ENCODE peak calls at places on chromosome 12, in ten cellular contexts. E, H, N, D, I, S, K, A, P and Z are unnamed samples. For H3K4me1, the result is how much of the 10 kb centered on the place peaks cover.

GRCh38 chr12:1539135-1539534 is 55.2 kb downstream of the FBXL14 start:
- DNase-seq in K (no peak), S (no peak), H (no peak), D (no peak), P (no peak), A (no peak), I (no peak), N (no peak), E (no peak), Z (no peak)

GRCh38 chr12:121715862-121716435 is 3.4 kb downstream of the TMEM120B start:
- DNase-seq in S (no peak), K (no peak), E (no peak), A (no peak), P (no peak), D (no peak), I (no peak), H (no peak), N (no peak), Z (no peak)

GRCh38 chr12:31482816-31483215 is 108.1 kb downstream of the DENND5B start:
- DNase-seq in H (no peak), K (peak), D (peak), A (no peak), I (no peak), P (peak), S (no peak), N (peak), E (no peak), Z (no peak)

GRCh38 chr12:39145175-39145999 is 240.0 kb upstream of the CPNE8 start:
- DNase-seq in D (no peak), E (peak), P (peak), I (peak), A (no peak), S (peak), H (peak), K (peak), N (peak), Z (no peak)

GRCh38 chr12:93823616-93824410 is 146.6 kb downstream of the CRADD start:
- DNase-seq in H (no peak), D (peak), K (peak), N (no peak), S (no peak), P (no peak), I (no peak), A (no peak), E (no peak), Z (no peak)

GRCh38 chr12:116864371-116865160 is 16.7 kb downstream of the HRK start:
- DNase-seq in P (peak), H (no peak), A (no peak), D (peak), E (no peak), N (peak), S (no peak), I (no peak), K (peak), Z (no peak)

GRCh38 chr12:78530065-78530765 is 334.4 kb upstream of the SYT1 start:
- DNase-seq in K (peak), H (no peak), N (peak), I (no peak), E (no peak), P (peak), S (no peak), A (no peak), D (peak), Z (no peak)

GRCh38 chr12:106978035-106978800 is 8.7 kb downstream of the MTERF2 start:
- DNase-seq in I (peak), D (peak), H (peak), N (peak), S (peak), A (peak), K (peak), P (no peak), E (peak), Z (peak)

GRCh38 chr12:101468948-101469347 is 6.2 kb upstream of the SPIC start:
- DNase-seq in N (no peak), E (no peak), S (no peak), K (no peak), P (no peak), I (no peak), D (no peak), A (no peak), H (no peak), Z (no peak)

GRCh38 chr12:69657376-69658137 is 41.5 kb downstream of the BEST3 start:
- DNase-seq in N (peak), P (peak), E (peak), D (peak), S (no peak), H (no peak), I (no peak), K (peak), A (no peak), Z (no peak)

GRCh38 chr12:19964549-19964948 is 403.8 kb upstream of the PDE3A start:
- DNase-seq in E (no peak), K (peak), N (peak), S (no peak), I (no peak), H (no peak), A (no peak), P (no peak), D (peak), Z (no peak)

GRCh38 chr12:114902665-114903393 is 218.9 kb upstream of the TBX3 start:
- DNase-seq in I (no peak), N (peak), K (peak), D (peak), E (no peak), P (no peak), A (no peak), S (no peak), H (no peak), Z (no peak)

GRCh38 chr12:96495841-96496545 is 6.6 kb downstream of the CFAP54 start:
- DNase-seq in E (no peak), P (no peak), K (no peak), A (peak), D (no peak), H (no peak), N (no peak), I (no peak), S (no peak), Z (no peak)

GRCh38 chr12:30021046-30021833 is 237.5 kb upstream of the TMTC1 start:
- DNase-seq in P (no peak), I (no peak), K (peak), H (no peak), S (no peak), D (no peak), A (no peak), N (peak), E (no peak), Z (peak)

GRCh38 chr12:27316947-27317346 is 15.7 kb upstream of the BMAL2 start:
- DNase-seq in H (no peak), N (no peak), A (no peak), I (no peak), E (no peak), K (no peak), S (no peak), D (no peak), P (no peak), Z (no peak)

GRCh38 chr12:47767197-47767724 is 5.8 kb upstream of the SLC48A1 start:
- DNase-seq in N (peak), D (no peak), I (no peak), S (peak), P (peak), H (no peak), A (peak), E (no peak), K (no peak), Z (peak)

GRCh38 chr12:85280138-85280983 is at the start of gene ALX1:
- DNase-seq in P (peak), H (no peak), D (no peak), N (peak), I (peak), S (no peak), A (peak), K (peak), E (no peak), Z (peak)

GRCh38 chr12:89906178-89906577 is 197.5 kb upstream of the ATP2B1 start:
- DNase-seq in I (no peak), N (no peak), H (no peak), A (no peak), D (no peak), P (no peak), K (no peak), S (no peak), E (no peak), Z (no peak)

GRCh38 chr12:66503746-66504145 is 175.1 kb downstream of the GRIP1 start:
- DNase-seq in I (no peak), D (no peak), H (no peak), E (no peak), N (no peak), P (no peak), A (no peak), S (no peak), K (no peak), Z (peak)

GRCh38 chr12:132727091-132727794 is 16.6 kb downstream of the PGAM5 start:
- DNase-seq in N (no peak), A (no peak), I (no peak), P (no peak), H (no peak), E (no peak), K (no peak), D (no peak), S (no peak), Z (no peak)

GRCh38 chr12:92272301-92272964 is 126.8 kb upstream of the BTG1 start:
- DNase-seq in S (no peak), K (no peak), E (no peak), H (no peak), P (no peak), I (no peak), D (no peak), A (no peak), N (no peak), Z (no peak)

GRCh38 chr12:64077922-64078321 is 144.2 kb downstream of the KICS2 start:
- DNase-seq in H (no peak), K (no peak), I (no peak), N (peak), D (no peak), S (no peak), P (peak), E (no peak), A (no peak), Z (no peak)

DNA sequence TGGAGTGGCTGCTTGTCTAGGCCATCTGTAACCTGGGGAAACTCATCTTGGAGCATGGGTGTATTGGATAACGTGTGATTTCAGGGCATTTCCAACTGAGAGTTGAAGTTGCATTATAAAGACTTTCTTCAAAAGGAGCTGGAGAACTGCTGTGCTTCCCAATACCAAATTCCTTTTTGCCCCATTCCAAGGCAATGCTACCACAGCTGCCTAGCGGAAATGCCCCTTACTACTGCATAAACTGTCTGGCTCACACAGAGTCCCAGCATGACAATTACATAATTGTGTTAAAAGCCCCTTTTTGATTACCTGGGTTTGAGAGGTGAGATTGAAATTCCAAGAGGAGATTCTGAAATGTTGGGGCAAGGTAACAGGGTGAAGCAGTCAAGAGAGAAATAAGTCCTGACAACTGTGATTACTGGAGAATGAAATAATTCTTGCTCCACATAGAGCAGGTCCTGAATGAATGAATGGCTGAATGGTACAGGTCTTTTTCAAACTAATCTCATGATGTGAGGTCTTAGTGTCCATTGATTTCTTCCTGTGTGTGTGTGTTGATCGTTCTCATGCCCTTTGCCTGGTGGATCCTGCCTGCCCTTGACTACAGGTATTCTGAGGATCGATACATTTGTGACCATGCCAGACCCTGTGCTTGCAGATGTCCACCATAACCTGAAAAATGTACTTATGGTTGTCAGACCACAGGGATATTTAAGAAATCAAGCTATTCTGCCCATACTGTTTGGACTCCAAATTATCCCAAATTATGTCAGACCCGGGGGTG is 386.5 kb downstream of the GRIN2B start:
- DNase-seq in E (no peak), S (no peak), H (no peak), D (no peak), A (no peak), I (no peak), N (no peak), K (no peak), P (no peak), Z (no peak)
- H3K4me1 ChIP-seq in E (under half), S (under half), H (under half), D (under half), A (under half), I (under half), N (under half), K (under half), P (under half), Z (under half)

GRCh38 chr12:54588110-54588831 is at the start of gene PPP1R1A:
- DNase-seq in D (no peak), I (no peak), S (peak), A (peak), H (no peak), K (no peak), P (peak), N (no peak), E (no peak), Z (no peak)

GRCh38 chr12:54585243-54585642 is 3.2 kb downstream of the PPP1R1A start:
- DNase-seq in I (no peak), K (no peak), P (no peak), A (no peak), H (no peak), N (no peak), E (no peak), D (no peak), S (no peak), Z (no peak)

GRCh38 chr12:54588892-54589291 is 433 bp upstream of the PPP1R1A start:
- DNase-seq in D (no peak), S (no peak), I (no peak), K (no peak), A (no peak), N (no peak), E (no peak), H (no peak), P (no peak), Z (no peak)

GRCh38 chr12:54587315-54587821 is 1.1 kb downstream of the PPP1R1A start:
- DNase-seq in A (no peak), P (no peak), I (peak), S (peak), K (no peak), N (no peak), H (no peak), D (no peak), E (no peak), Z (no peak)

DNA sequence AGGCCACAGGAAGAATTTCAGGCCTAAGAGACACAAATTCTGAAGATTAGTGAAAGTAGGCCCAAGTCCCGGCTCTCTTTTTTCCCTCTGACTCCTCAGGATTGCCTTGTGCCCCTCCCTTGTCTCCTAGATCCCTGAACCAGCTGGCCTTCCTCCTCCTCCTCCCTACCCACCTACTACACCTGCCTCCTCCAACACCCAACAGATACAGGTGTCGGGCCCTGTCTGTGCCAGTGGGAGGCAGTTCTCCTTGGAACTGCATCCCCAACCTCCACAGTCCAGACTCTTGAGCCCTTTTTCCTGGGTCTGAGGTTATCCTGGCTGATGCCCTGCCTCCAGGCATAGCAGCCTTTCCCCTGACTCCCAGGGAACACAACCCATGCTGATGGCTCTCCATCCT is 1.8 kb downstream of the PPP1R1A start:
- DNase-seq in I (no peak), A (no peak), K (no peak), E (no peak), N (no peak), D (no peak), H (no peak), P (no peak), S (no peak), Z (no peak)
- H3K4me1 ChIP-seq in I (under half), A (under half), K (under half), E (under half), N (under half), D (under half), H (under half), P (under half), S (under half), Z (under half)

DNA sequence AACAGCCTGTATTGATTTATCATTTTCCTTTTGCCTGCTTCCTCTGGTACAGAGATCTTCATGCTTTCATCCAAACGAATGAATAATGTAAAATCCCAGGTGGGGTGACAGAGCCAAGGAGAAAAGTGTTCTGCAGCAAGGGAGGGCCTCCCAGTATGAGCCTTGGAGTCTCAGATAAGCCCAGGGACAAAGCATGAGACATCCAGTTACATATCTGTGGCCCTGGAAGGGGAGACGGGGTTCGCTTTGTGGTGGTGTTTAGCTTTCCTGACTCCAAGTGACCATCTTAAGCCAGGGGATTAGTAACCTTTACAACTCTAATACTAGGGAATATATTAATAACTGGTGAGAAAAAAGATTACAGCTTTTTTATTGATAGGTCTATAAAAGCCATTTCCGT is 177.1 kb downstream of the ETV6 start:
- DNase-seq in E (no peak), K (no peak), H (no peak), D (no peak), A (no peak), I (no peak), S (no peak), N (no peak), P (no peak), Z (no peak)
- H3K4me1 ChIP-seq in E (under half), K (under half), H (under half), D (under half), A (under half), I (under half), S (under half), N (half or more), P (under half), Z (under half)

GRCh38 chr12:109896188-109896587 is 3.9 kb upstream of the TCHP start:
- DNase-seq in K (no peak), P (no peak), D (no peak), A (no peak), H (no peak), N (no peak), I (no peak), E (no peak), S (no peak), Z (no peak)
- H3K4me1 ChIP-seq in K (under half), P (under half), D (under half), A (under half), H (under half), N (under half), I (under half), E (under half), S (under half), Z (under half)

GRCh38 chr12:8916154-8916553 is 1.8 kb downstream of the PHC1 start:
- DNase-seq in I (no peak), S (no peak), K (no peak), N (no peak), H (no peak), E (no peak), D (no peak), P (no peak), A (no peak), Z (no peak)
- H3K4me1 ChIP-seq in I (under half), S (under half), K (under half), N (under half), H (under half), E (under half), D (under half), P (under half), A (under half), Z (under half)

DNA sequence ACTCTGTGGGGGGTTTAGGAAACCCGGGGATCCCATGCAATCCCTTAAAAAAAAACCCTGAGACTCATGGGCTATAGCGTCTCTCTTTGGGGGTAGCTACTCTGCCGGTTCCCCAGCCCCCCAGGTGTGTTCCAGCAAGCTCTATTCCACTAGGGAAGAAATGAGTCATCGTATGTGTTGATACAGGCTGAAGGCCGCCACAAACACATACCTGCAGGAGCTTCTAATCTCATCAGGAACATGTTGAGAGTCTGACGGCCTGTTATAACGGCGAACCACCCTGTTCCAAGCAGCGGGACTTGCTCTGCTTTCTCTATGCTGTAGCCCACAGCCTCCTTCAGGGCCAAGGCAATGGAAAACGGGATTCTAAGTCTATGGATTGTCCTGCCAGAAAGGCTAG is 981 bp upstream of the KRT5 start:
- DNase-seq in A (peak), H (no peak), S (no peak), D (peak), N (peak), P (peak), E (peak), K (peak), I (no peak), Z (no peak)
- H3K4me1 ChIP-seq in A (under half), H (under half), S (under half), D (under half), N (under half), P (under half), E (under half), K (under half), I (under half), Z (under half)

GRCh38 chr12:104480826-104481457 is 24.2 kb downstream of the CHST11 start:
- DNase-seq in D (peak), E (no peak), K (peak), A (no peak), S (peak), P (peak), N (peak), I (no peak), H (peak), Z (no peak)
- H3K4me1 ChIP-seq in D (under half), E (under half), K (under half), A (under half), S (under half), P (under half), N (under half), I (under half), H (under half), Z (under half)

GRCh38 chr12:14394317-14395058 is 29.0 kb downstream of the ATF7IP start:
- DNase-seq in E (no peak), A (peak), H (no peak), I (no peak), K (peak), S (no peak), N (peak), P (peak), D (peak), Z (peak)
- H3K4me1 ChIP-seq in E (under half), A (under half), H (under half), I (under half), K (under half), S (under half), N (under half), P (under half), D (under half), Z (under half)

GRCh38 chr12:49823951-49824350 is 4.3 kb downstream of the NCKAP5L start:
- DNase-seq in H (no peak), P (no peak), S (no peak), K (no peak), E (no peak), N (no peak), D (no peak), I (no peak), A (no peak), Z (no peak)

GRCh38 chr12:49825971-49826421 is 2.2 kb downstream of the NCKAP5L start:
- DNase-seq in H (no peak), P (peak), E (no peak), N (peak), A (no peak), D (peak), I (no peak), S (peak), K (no peak), Z (peak)

GRCh38 chr12:49824416-49824815 is 3.8 kb downstream of the NCKAP5L start:
- DNase-seq in S (no peak), A (no peak), K (no peak), P (no peak), E (no peak), N (no peak), D (no peak), H (no peak), I (no peak), Z (no peak)

GRCh38 chr12:49824886-49825285 is 3.3 kb downstream of the NCKAP5L start:
- DNase-seq in A (no peak), I (no peak), D (peak), S (no peak), N (peak), H (no peak), E (peak), K (peak), P (peak), Z (no peak)

DNA sequence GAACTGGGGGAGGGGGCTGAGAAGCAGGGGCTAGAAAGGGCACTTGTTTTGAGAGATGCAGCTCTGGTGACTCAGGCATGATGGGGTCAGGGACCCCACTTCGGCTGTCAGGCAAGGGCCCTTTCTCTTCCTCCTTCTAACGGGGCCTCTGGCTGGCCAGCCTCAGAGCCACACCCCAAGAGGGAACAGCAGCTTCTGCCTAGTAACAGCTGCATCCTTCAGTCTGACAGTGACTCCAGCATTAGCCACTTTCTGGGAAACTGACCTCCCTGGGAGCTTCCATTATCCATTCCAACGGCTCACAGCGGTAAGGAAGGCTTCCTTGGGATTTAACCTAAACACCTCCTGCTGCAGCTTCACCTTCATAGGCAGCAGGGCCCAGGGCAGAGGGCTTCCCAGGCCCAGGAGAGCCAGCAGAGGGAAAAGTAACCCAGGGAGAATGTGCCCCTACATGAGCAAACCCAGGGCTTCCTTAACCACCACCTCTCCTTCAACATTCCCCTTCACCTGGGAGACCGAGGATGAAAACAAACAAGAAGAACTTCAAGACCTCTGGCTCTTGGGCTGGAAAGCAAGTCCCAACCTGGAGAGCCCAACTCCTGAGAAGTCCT is 2.7 kb downstream of the NCKAP5L start:
- DNase-seq in K (peak), E (peak), D (peak), P (peak), H (no peak), S (peak), N (peak), I (no peak), A (no peak), Z (peak)
- H3K4me1 ChIP-seq in K (under half), E (half or more), D (under half), P (under half), H (under half), S (under half), N (under half), I (under half), A (under half), Z (under half)